ENCODE peak calls at places on chromosomes 11 and 22, in nine cellular contexts. L is stomach; S is KBM-7; H is spleen; R is hippocampal formation; D is pancreas; K is fibroblast of pulmonary artery; T is effector memory CD8-positive, alpha-beta T cell; Y is stimulated activated naive CD4-positive, alpha-beta T cell. B is an unnamed sample.

GRCh38 chr11:123560001-123560400 is 94.4 kb downstream of the SCN3B start:
- DNase-seq in Y (peak; percentile 50), S (no peak), T (no peak), D (peak; percentile 72), L (peak; percentile 46), R (peak; percentile 80), H (no peak), K (peak; percentile 72), B (peak; percentile 75)

GRCh38 chr11:75563978-75564552 is 2.0 kb downstream of the SERPINH1 start:
- DNase-seq in Y (no peak), K (peak; percentile 84), D (no peak), L (peak; percentile 34), T (no peak), S (no peak), R (no peak), H (no peak), B (no peak)

GRCh38 chr11:86066606-86067229 is 2.2 kb downstream of the PICALM start:
- DNase-seq in S (peak; percentile 16), Y (no peak), T (no peak), L (no peak), K (no peak), D (no peak), R (peak; percentile 58), H (no peak), B (no peak)

GRCh38 chr11:9330387-9331384 is 16.3 kb upstream of the TMEM41B start:
- DNase-seq in H (no peak), S (no peak), L (no peak), K (no peak), T (no peak), Y (no peak), R (no peak), D (no peak), B (no peak)

GRCh38 chr11:5705688-5706087 is 16.1 kb downstream of the TRIM22 start:
- DNase-seq in S (no peak), R (no peak), T (no peak), Y (no peak), D (no peak), K (no peak), H (no peak), L (no peak), B (no peak)

GRCh38 chr22:42909363-42910058 is 52.4 kb upstream of the ARFGAP3 start:
- DNase-seq in L (no peak), S (no peak), T (no peak), K (no peak), Y (no peak), R (no peak), D (no peak), H (no peak), B (no peak)

GRCh38 chr11:134398644-134399292 is 13.3 kb downstream of the B3GAT1 start:
- DNase-seq in H (no peak), S (no peak), R (peak; percentile 52), Y (no peak), K (no peak), D (peak; percentile 26), L (no peak), T (no peak), B (no peak)

GRCh38 chr11:106421673-106422292 is 344.3 kb downstream of the AASDHPPT start:
- DNase-seq in R (no peak), T (no peak), Y (no peak), H (no peak), K (no peak), L (no peak), S (no peak), D (no peak), B (peak; percentile 16)

GRCh38 chr11:73189315-73189714 is 28.8 kb upstream of the P2RY2 start:
- DNase-seq in S (peak; percentile 92), Y (no peak), D (no peak), K (no peak), R (peak; percentile 16), T (no peak), H (peak; percentile 92), L (peak; percentile 29), B (no peak)

GRCh38 chr22:31647516-31647915 is 14.5 kb downstream of the PISD start:
- DNase-seq in D (no peak), R (no peak), H (no peak), K (peak; percentile 90), L (no peak), T (no peak), Y (no peak), S (no peak), B (no peak)

GRCh38 chr11:77067776-77068460 is 1.1 kb downstream of the CAPN5 start:
- DNase-seq in T (no peak), L (no peak), K (no peak), S (no peak), R (no peak), H (no peak), Y (no peak), D (no peak), B (no peak)

GRCh38 chr11:22432331-22433065 is 94.3 kb downstream of the SLC17A6 start:
- DNase-seq in T (no peak), Y (no peak), L (no peak), D (peak; percentile 64), H (peak; percentile 69), K (peak; percentile 88), R (no peak), S (no peak), B (peak; percentile 64)

GRCh38 chr11:67611704-67612587 is 5.2 kb downstream of the NDUFV1 start:
- DNase-seq in L (no peak), K (no peak), D (no peak), S (no peak), T (no peak), H (no peak), R (no peak), Y (no peak), B (no peak)

GRCh38 chr11:46977038-46977818 is 40.7 kb downstream of the CSTPP1 start:
- DNase-seq in H (no peak), S (no peak), K (no peak), Y (no peak), T (no peak), R (peak; percentile 84), D (no peak), L (no peak), B (no peak)

GRCh38 chr11:11148104-11148509 is 204.9 kb downstream of the CSNK2A3 start:
- DNase-seq in K (peak; percentile 82), H (no peak), S (no peak), R (peak; percentile 39), Y (peak; percentile 36), L (no peak), D (no peak), T (no peak), B (peak; percentile 19)

GRCh38 chr11:128624269-128625170 is 37.2 kb upstream of the ETS1 start:
- DNase-seq in Y (peak; percentile 72), T (peak; percentile 63), S (peak; percentile 39), L (peak; percentile 77), K (no peak), R (no peak), H (peak; percentile 92), D (peak; percentile 67), B (no peak)

GRCh38 chr22:37544955-37545702 is 15.2 kb upstream of the CDC42EP1 start:
- DNase-seq in H (no peak), K (peak; percentile 79), S (peak; percentile 64), R (no peak), T (peak; percentile 32), L (peak; percentile 90), Y (no peak), D (peak; percentile 90), B (peak; percentile 79)

GRCh38 chr11:121517996-121518395 is 65.2 kb upstream of the SORL1-AS1 start:
- DNase-seq in D (no peak), H (no peak), T (no peak), R (no peak), L (no peak), K (no peak), S (no peak), Y (no peak), B (no peak)

GRCh38 chr11:47004595-47005033 is 68.1 kb downstream of the CSTPP1 start:
- DNase-seq in K (peak; percentile 97), T (no peak), Y (no peak), H (no peak), S (peak; percentile 88), R (peak; percentile 86), D (no peak), L (peak; percentile 81), B (peak; percentile 61)

GRCh38 chr22:30858976-30859713 is 109.4 kb downstream of the MORC2 start:
- DNase-seq in T (no peak), S (no peak), Y (no peak), K (no peak), R (no peak), L (peak; percentile 17), H (peak; percentile 46), D (no peak), B (no peak)

GRCh38 chr11:60872124-60872951 is 5.0 kb downstream of the ZP1 start:
- DNase-seq in L (peak; percentile 32), S (no peak), D (no peak), K (peak; percentile 85), Y (no peak), R (no peak), T (no peak), H (peak; percentile 45), B (no peak)

GRCh38 chr11:34067383-34068065 is 16.0 kb downstream of the CAPRIN1 start:
- DNase-seq in D (no peak), S (no peak), K (no peak), T (no peak), H (no peak), R (no peak), L (no peak), Y (no peak), B (no peak)

GRCh38 chr11:16603890-16604783 is 134.3 kb upstream of the C11orf58 start:
- DNase-seq in S (no peak), K (peak; percentile 21), Y (no peak), R (no peak), D (peak; percentile 81), T (no peak), H (peak; percentile 74), L (peak; percentile 35), B (peak; percentile 26)

GRCh38 chr11:130146797-130147196 is 12.8 kb upstream of the ST14 start:
- DNase-seq in K (no peak), T (no peak), S (peak; percentile 85), Y (no peak), D (no peak), L (no peak), H (no peak), R (peak; percentile 36), B (no peak)

GRCh38 chr11:45857834-45858492 is 10.7 kb downstream of the CRY2 start:
- DNase-seq in R (peak; percentile 81), S (no peak), Y (no peak), D (no peak), H (no peak), K (peak; percentile 84), T (no peak), L (peak; percentile 44), B (no peak)

GRCh38 chr22:37157516-37158289 is 8.0 kb upstream of the IL2RB start:
- DNase-seq in Y (no peak), D (no peak), T (no peak), S (no peak), H (peak; percentile 37), R (no peak), K (no peak), L (no peak), B (no peak)

GRCh38 chr22:35620624-35621245 is 3.6 kb upstream of the MB start:
- DNase-seq in K (peak; percentile 34), L (no peak), T (no peak), Y (no peak), H (no peak), D (no peak), S (no peak), R (peak; percentile 3), B (no peak)

GRCh38 chr11:61627831-61628753 is 47.2 kb upstream of the SYT7 start:
- DNase-seq in T (peak; percentile 6), S (peak; percentile 38), H (no peak), D (peak; percentile 85), R (no peak), K (peak; percentile 75), Y (no peak), L (peak; percentile 81), B (peak; percentile 54)

GRCh38 chr22:31135706-31136105 is 4.6 kb downstream of the PLA2G3 start:
- DNase-seq in S (no peak), L (no peak), D (peak; percentile 34), R (no peak), T (no peak), H (peak; percentile 51), K (no peak), Y (no peak), B (no peak)

GRCh38 chr22:37498289-37498909 is 12.2 kb upstream of the MFNG start:
- DNase-seq in D (peak; percentile 79), S (peak; percentile 78), T (peak; percentile 64), L (peak; percentile 71), R (no peak), Y (peak; percentile 20), K (no peak), H (peak; percentile 87), B (peak; percentile 51)

GRCh38 chr11:17414317-17414737 is 25.9 kb upstream of the KCNJ11 start:
- DNase-seq in D (peak; percentile 74), H (peak; percentile 45), K (no peak), Y (no peak), T (no peak), L (peak; percentile 61), S (peak; percentile 24), R (no peak), B (no peak)

B was measured in SJCRH30.